ENCODE peak calls at places on chromosome X, in five cellular contexts. W is AG09309, T is brain microvascular endothelial cell, H is tibial artery, G is natural killer cell. A is an unnamed sample.

GRCh38 chrX:55815546-55815945 is 98.0 kb downstream of the RRAGB start:
- DNase-seq in W (no peak), T (no peak), H (no peak), G (no peak), A (no peak)

GRCh38 chrX:149512225-149512885 is 7.2 kb upstream of the IDS start:
- DNase-seq in W (no peak), T (peak; percentile 40), H (peak; percentile 34), G (peak; percentile 35), A (no peak)

GRCh38 chrX:17579021-17579420 is 158.3 kb upstream of the SCML1 start:
- DNase-seq in W (peak; percentile 41), T (no peak), H (no peak), G (no peak), A (no peak)

GRCh38 chrX:76127341-76127740 is 45.5 kb upstream of the PBDC1 start:
- DNase-seq in W (no peak), T (no peak), H (no peak), G (no peak), A (no peak)

GRCh38 chrX:68932611-68933010 is 103.8 kb downstream of the EFNB1 start:
- DNase-seq in W (no peak), T (no peak), H (no peak), G (no peak), A (no peak)

GRCh38 chrX:2710041-2710471 is 19.0 kb downstream of the CD99 start:
- DNase-seq in W (no peak), T (peak; percentile 78), H (peak; percentile 42), G (no peak), A (no peak)

GRCh38 chrX:7059214-7059838 is 88.2 kb upstream of the STS start:
- DNase-seq in W (no peak), T (no peak), H (no peak), G (no peak), A (no peak)

GRCh38 chrX:23783569-23784486 is 855 bp downstream of the SAT1 start:
- DNase-seq in W (no peak), T (no peak), H (no peak), G (no peak), A (no peak)

GRCh38 chrX:18390941-18391538 is 34.4 kb upstream of the CDKL5 start:
- DNase-seq in W (peak; percentile 13), T (peak; percentile 40), H (peak; percentile 59), G (peak; percentile 36), A (peak; percentile 14)

GRCh38 chrX:40105791-40106676 is 8.3 kb upstream of the BCOR start:
- DNase-seq in W (no peak), T (no peak), H (no peak), G (peak; percentile 46), A (peak; percentile 41)

GRCh38 chrX:43644124-43644701 is 11.9 kb upstream of the MAOA start:
- DNase-seq in W (no peak), T (peak; percentile 82), H (no peak), G (no peak), A (no peak)

GRCh38 chrX:125998432-125998831 is 167.7 kb downstream of the DCAF12L2 start:
- DNase-seq in W (no peak), T (peak; percentile 3), H (no peak), G (no peak), A (no peak)
- TF ChIP-seq CTCF in W (no peak), T (peak; percentile 7), H (no peak), G (no peak), A (no peak)

GRCh38 chrX:38468758-38469157 is 92.6 kb upstream of the TSPAN7 start:
- DNase-seq in W (no peak), T (no peak), H (no peak), G (no peak), A (no peak)

GRCh38 chrX:38473715-38474114 is 87.6 kb upstream of the TSPAN7 start:
- DNase-seq in W (no peak), T (no peak), H (no peak), G (no peak), A (no peak)

DNA sequence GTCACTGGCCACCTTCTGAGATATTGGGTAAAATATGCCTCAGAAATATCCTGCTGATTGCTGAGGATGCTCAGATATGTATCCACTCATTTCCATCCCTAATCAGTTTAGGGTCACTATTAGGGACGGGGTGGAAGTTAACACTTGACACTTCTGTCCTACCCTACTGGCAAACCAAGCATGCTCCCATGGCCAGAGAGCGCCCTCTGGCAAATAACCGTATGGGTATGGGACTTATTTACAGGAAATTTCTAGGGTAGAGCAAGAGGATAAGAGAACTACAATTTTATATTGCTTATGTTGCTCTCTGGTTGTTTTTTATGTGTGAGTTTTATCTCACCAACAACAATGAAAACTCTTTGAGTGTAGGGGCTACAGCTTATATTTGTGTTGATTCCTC is 86.8 kb upstream of the TSPAN7 start:
- DNase-seq in W (no peak), T (no peak), H (no peak), G (no peak), A (no peak)
- TF ChIP-seq CTCF in W (no peak), T (no peak), H (no peak), G (no peak), A (no peak)

GRCh38 chrX:111020283-111020682 is 75.7 kb upstream of the PAK3 start:
- DNase-seq in W (no peak), T (no peak), H (no peak), G (no peak), A (no peak)
- TF ChIP-seq CTCF in W (no peak), T (no peak), H (no peak), G (no peak), A (no peak)

DNA sequence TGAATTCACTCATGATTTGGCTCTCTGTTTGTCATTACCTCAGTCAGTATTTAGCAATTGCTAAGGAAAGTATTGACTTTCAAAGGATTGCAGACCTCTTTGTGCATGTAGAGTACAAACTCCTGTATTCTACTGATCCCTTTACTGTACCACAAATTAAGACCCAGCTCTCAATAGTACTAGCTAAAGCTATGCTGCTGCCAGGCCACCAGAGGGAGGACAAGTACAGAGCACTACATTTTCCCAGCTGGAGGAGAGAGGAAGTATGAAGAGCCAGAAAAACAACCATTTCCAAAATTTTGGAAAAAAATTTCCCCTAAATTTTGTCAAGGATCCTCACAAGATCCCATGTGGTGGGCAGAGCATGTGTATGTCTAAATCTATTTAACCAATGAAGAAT is 175.0 kb upstream of the MTMR8 start:
- DNase-seq in W (no peak), T (no peak), H (no peak), G (no peak), A (no peak)
- TF ChIP-seq CTCF in W (peak; percentile 8), T (peak; percentile 28), H (no peak), G (no peak), A (no peak)

A was measured in activated B cell treated with CpG ODN at 0.5 μM for 24 hours.